ENCODE peak calls at places on chromosome 14, in nine cellular contexts. C is stomach, J is IMR-90, Z is cardiac muscle cell, W is pancreas, U is psoas muscle, V is uterus, L is upper lobe of right lung, P is A549. Y is an unnamed sample.
A peak's percentile ranks its signal among the peaks of the same experiment; 100 is the strongest.

GRCh38 chr14:30283822-30284446 is 275.0 kb upstream of the G2E3 start:
- DNase-seq in C (no peak), J (peak; percentile 53), Z (peak; percentile 62), W (peak; percentile 45), U (no peak), V (no peak), L (no peak), P (peak; percentile 17), Y (peak; percentile 60)

GRCh38 chr14:75335588-75335987 is 57.0 kb downstream of the FOS start:
- DNase-seq in C (no peak), J (no peak), Z (no peak), W (no peak), U (no peak), V (no peak), L (no peak), P (no peak), Y (no peak)

GRCh38 chr14:39841088-39841487 is 408.9 kb upstream of the FBXO33 start:
- DNase-seq in C (no peak), J (no peak), Z (no peak), W (no peak), U (no peak), V (no peak), L (no peak), P (no peak), Y (no peak)

GRCh38 chr14:21060590-21061346 is 3.1 kb downstream of the RNASE8 start:
- DNase-seq in C (no peak), J (no peak), Z (no peak), W (no peak), U (no peak), V (no peak), L (no peak), P (no peak), Y (no peak)

GRCh38 chr14:24277606-24278321 is 6.4 kb upstream of the RABGGTA start:
- DNase-seq in C (no peak), J (no peak), Z (no peak), W (no peak), U (peak; percentile 52), V (no peak), L (no peak), P (no peak), Y (no peak)

GRCh38 chr14:57057803-57058202 is 210.9 kb downstream of the EXOC5 start:
- DNase-seq in C (no peak), J (no peak), Z (no peak), W (peak; percentile 89), U (no peak), V (no peak), L (peak; percentile 65), P (no peak), Y (no peak)

GRCh38 chr14:98548071-98548686 is 723.8 kb downstream of the BCL11B start:
- DNase-seq in C (no peak), J (no peak), Z (no peak), W (no peak), U (no peak), V (no peak), L (no peak), P (no peak), Y (no peak)

GRCh38 chr14:49114161-49114893 is 471.9 kb downstream of the RPS29 start:
- DNase-seq in C (no peak), J (no peak), Z (no peak), W (no peak), U (no peak), V (no peak), L (no peak), P (no peak), Y (no peak)

GRCh38 chr14:28756896-28757570 is 9.6 kb upstream of the FOXG1 start:
- DNase-seq in C (no peak), J (peak; percentile 54), Z (peak; percentile 64), W (peak; percentile 35), U (no peak), V (no peak), L (no peak), P (peak; percentile 42), Y (peak; percentile 54)

GRCh38 chr14:75156901-75157300 is 19.5 kb downstream of the TMED10 start:
- DNase-seq in C (no peak), J (no peak), Z (no peak), W (no peak), U (no peak), V (no peak), L (no peak), P (no peak), Y (no peak)

GRCh38 chr14:51176819-51177218 is 63.2 kb upstream of the TMX1 start:
- DNase-seq in C (no peak), J (no peak), Z (peak; percentile 68), W (no peak), U (no peak), V (no peak), L (no peak), P (no peak), Y (no peak)

GRCh38 chr14:24965934-24966593 is 83.9 kb downstream of the STXBP6 start:
- DNase-seq in C (peak; percentile 37), J (peak; percentile 90), Z (peak; percentile 78), W (peak; percentile 46), U (no peak), V (peak; percentile 35), L (no peak), P (no peak), Y (no peak)

GRCh38 chr14:70823281-70823680 is 14.0 kb upstream of the MAP3K9 start:
- DNase-seq in C (no peak), J (no peak), Z (no peak), W (no peak), U (no peak), V (no peak), L (no peak), P (no peak), Y (no peak)

GRCh38 chr14:64350091-64350490 is 38.1 kb upstream of the MTHFD1 start:
- DNase-seq in C (no peak), J (no peak), Z (no peak), W (no peak), U (no peak), V (no peak), L (no peak), P (no peak), Y (no peak)

GRCh38 chr14:91190853-91191252 is 53.7 kb downstream of the GPR68 start:
- DNase-seq in C (no peak), J (no peak), Z (no peak), W (no peak), U (no peak), V (no peak), L (no peak), P (no peak), Y (no peak)

DNA sequence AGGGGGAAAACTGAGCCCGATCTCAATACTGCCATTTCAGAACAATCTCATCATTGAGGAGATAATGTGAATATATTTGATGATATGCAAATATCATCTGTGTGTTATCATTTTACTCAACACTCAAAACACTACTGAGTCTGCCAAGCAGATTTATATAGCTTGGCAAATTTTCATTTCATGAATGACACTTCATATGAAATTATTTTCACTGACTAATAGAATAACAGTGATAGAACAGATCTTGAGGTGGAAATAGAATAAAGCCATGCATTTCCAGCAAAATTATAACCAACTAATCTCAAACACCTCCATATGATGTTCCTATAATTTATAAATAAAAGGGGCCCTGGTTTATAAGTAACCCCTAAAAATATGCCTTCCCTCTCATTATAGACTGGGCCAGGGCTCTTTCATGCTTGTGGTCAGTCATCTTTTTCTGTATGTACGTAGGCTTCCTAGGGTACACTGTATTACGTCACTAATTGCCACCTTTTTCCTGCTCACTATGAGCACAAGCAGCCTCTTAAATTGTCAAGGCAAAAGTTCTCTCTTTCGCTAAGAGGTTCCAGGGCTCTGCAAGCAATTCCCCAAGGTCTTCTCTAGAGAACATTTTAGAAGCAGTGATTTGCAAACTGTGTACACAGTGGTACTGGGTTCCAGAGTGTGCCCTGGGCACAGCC is 197.1 kb upstream of the FOXN3 start:
- DNase-seq in C (no peak), J (no peak), Z (no peak), W (no peak), U (no peak), V (no peak), L (no peak), P (no peak), Y (no peak)
- H3K4me1 ChIP-seq in C (peaks cover 22% of the 10 kb centered on the region), J (peaks cover 9% of the 10 kb centered on the region), Z (peaks cover 37% of the 10 kb centered on the region), W (no peaks in the 10 kb centered on the region), U (peaks cover 30% of the 10 kb centered on the region), V (no peaks in the 10 kb centered on the region), L (peaks cover 32% of the 10 kb centered on the region), P (peaks cover 7% of the 10 kb centered on the region), Y (peaks cover 10% of the 10 kb centered on the region)

DNA sequence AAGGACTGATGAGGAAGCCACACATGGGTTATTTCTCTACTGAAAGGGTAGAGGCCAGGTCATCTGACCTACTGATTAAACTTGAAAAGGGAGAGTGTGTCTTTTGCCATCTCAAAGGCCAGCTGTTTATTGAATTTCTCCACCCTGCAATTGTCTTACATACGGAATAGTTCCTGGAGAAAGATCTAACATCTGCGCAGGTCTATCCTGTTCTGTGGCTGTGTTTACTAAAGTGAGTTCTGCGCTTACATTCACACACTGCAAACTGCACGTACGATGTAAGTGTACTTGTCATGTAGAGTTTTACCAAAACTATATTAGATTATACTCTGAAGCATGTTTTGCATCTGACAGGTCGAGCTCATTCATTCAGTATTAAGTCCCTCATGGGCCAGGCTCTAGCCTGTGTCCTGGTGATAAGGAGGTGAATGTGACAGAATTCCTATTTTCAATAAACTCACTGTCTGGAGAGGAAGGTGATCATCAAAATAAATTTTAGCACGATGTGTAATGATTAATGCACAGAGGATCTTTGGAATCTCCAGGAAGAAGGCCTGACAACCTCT is 96.6 kb downstream of the PRKCH start:
- DNase-seq in C (no peak), J (no peak), Z (no peak), W (no peak), U (no peak), V (no peak), L (no peak), P (no peak), Y (no peak)
- H3K4me1 ChIP-seq in C (peaks cover 12% of the 10 kb centered on the region), J (no peaks in the 10 kb centered on the region), Z (peaks cover 86% of the 10 kb centered on the region), W (no peaks in the 10 kb centered on the region), U (peaks cover 13% of the 10 kb centered on the region), V (no peaks in the 10 kb centered on the region), L (peaks cover 68% of the 10 kb centered on the region), P (peaks cover 27% of the 10 kb centered on the region), Y (no peaks in the 10 kb centered on the region)

DNA sequence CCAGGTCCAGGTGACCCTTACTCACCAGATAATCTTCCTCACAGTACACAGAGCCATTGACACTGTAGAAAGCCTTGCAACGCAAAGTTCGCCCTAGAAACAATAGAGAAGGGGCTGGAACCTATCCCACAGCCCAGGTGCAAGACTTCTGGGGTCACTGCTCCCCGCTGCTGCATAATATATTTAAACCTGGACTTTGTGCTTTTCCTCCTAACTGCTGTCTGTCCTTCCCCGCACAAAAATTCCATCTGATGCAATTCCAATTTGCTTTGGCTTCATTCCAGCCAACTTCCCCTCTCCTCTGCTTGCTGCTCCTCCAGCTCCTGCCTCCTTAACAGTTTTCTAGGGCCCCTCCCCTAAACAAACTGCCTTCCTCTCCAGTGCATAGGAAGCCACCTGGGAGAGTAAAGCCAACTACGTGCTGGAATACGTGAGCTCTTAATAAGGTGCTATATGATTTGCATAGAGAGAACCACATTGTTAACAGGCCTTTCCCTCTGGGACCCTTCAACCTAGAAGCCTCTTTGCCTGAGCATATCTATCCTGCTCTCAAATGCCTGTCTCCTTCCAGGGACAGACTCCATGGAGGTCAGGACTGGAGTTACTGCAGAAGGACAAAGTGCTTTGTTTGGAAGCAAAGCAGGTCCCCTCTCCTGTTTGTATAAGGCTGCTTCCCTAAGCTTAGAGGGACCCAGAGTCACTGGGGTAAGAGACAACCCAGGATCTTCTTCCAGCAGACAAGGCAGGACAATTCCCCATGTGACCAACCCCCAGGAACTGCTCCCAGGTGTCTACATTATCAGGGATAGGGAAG is 5.5 kb downstream of the AJUBA start:
- DNase-seq in C (peak; percentile 48), J (peak; percentile 63), Z (peak; percentile 76), W (peak; percentile 59), U (no peak), V (no peak), L (no peak), P (peak; percentile 31), Y (no peak)
- H3K4me1 ChIP-seq in C (peaks cover 54% of the 10 kb centered on the region), J (peaks cover 41% of the 10 kb centered on the region), Z (peaks cover 40% of the 10 kb centered on the region), W (peaks cover 23% of the 10 kb centered on the region), U (peaks cover 6% of the 10 kb centered on the region), V (peaks cover 6% of the 10 kb centered on the region), L (peaks cover 42% of the 10 kb centered on the region), P (peaks cover 75% of the 10 kb centered on the region), Y (peaks cover 14% of the 10 kb centered on the region)

GRCh38 chr14:69703047-69704046 is 63.6 kb upstream of the SRSF5 start:
- DNase-seq in C (no peak), J (no peak), Z (no peak), W (no peak), U (no peak), V (no peak), L (no peak), P (no peak), Y (no peak)
- H3K4me1 ChIP-seq in C (peaks cover 63% of the 10 kb centered on the region), J (no peaks in the 10 kb centered on the region), Z (peaks cover 11% of the 10 kb centered on the region), W (peaks cover 20% of the 10 kb centered on the region), U (peaks cover 9% of the 10 kb centered on the region), V (no peaks in the 10 kb centered on the region), L (peaks cover 67% of the 10 kb centered on the region), P (no peaks in the 10 kb centered on the region), Y (no peaks in the 10 kb centered on the region)

Y was measured in testis.